ENCODE peak calls at places on chromosome 14, in nine cellular contexts. One of them, this sample, is unnamed.
A peak's percentile ranks its signal among the peaks of the same experiment; 100 is the strongest.

GRCh38 chr14:40889126-40889525 is 717.5 kb upstream of the LRFN5 start:
- DNase-seq in AG09309: no peak
- DNase-seq in tibial artery: no peak
- DNase-seq in Caco-2: no peak
- DNase-seq in left ventricle myocardium inferior: no peak
- DNase-seq in endodermal cell: no peak
- DNase-seq in cardiac fibroblast: no peak
- DNase-seq in ovary: no peak
- DNase-seq in psoas muscle: no peak
- DNase-seq in this sample: no peak

GRCh38 chr14:67577181-67577580 is 22.9 kb downstream of the PIGH start:
- DNase-seq in AG09309: no peak
- DNase-seq in tibial artery: no peak
- DNase-seq in Caco-2: no peak
- DNase-seq in left ventricle myocardium inferior: no peak
- DNase-seq in endodermal cell: no peak
- DNase-seq in cardiac fibroblast: no peak
- DNase-seq in ovary: no peak
- DNase-seq in psoas muscle: no peak
- DNase-seq in this sample: no peak

GRCh38 chr14:51750542-51750941 is 98.8 kb downstream of the FRMD6 start:
- DNase-seq in AG09309: no peak
- DNase-seq in tibial artery: no peak
- DNase-seq in Caco-2: peak; percentile 16
- DNase-seq in left ventricle myocardium inferior: no peak
- DNase-seq in endodermal cell: peak; percentile 80
- DNase-seq in cardiac fibroblast: no peak
- DNase-seq in ovary: no peak
- DNase-seq in psoas muscle: no peak
- DNase-seq in this sample: no peak

GRCh38 chr14:77469539-77469938 is 11.6 kb downstream of the AHSA1 start:
- DNase-seq in AG09309: no peak
- DNase-seq in tibial artery: no peak
- DNase-seq in Caco-2: no peak
- DNase-seq in left ventricle myocardium inferior: no peak
- DNase-seq in endodermal cell: no peak
- DNase-seq in cardiac fibroblast: no peak
- DNase-seq in ovary: no peak
- DNase-seq in psoas muscle: no peak
- DNase-seq in this sample: no peak

GRCh38 chr14:67618617-67619063 is 1.1 kb upstream of the ARG2 start:
- DNase-seq in AG09309: peak; percentile 60
- DNase-seq in tibial artery: no peak
- DNase-seq in Caco-2: peak; percentile 69
- DNase-seq in left ventricle myocardium inferior: no peak
- DNase-seq in endodermal cell: no peak
- DNase-seq in cardiac fibroblast: peak; percentile 92
- DNase-seq in ovary: no peak
- DNase-seq in psoas muscle: no peak
- DNase-seq in this sample: peak; percentile 37

GRCh38 chr14:87898301-87898700 is 94.7 kb downstream of the GALC start:
- DNase-seq in AG09309: no peak
- DNase-seq in tibial artery: no peak
- DNase-seq in Caco-2: no peak
- DNase-seq in left ventricle myocardium inferior: no peak
- DNase-seq in endodermal cell: no peak
- DNase-seq in cardiac fibroblast: no peak
- DNase-seq in ovary: no peak
- DNase-seq in psoas muscle: no peak
- DNase-seq in this sample: no peak

GRCh38 chr14:38616959-38617358 is 361.1 kb upstream of the CLEC14A start:
- DNase-seq in AG09309: no peak
- DNase-seq in tibial artery: no peak
- DNase-seq in Caco-2: no peak
- DNase-seq in left ventricle myocardium inferior: no peak
- DNase-seq in endodermal cell: no peak
- DNase-seq in cardiac fibroblast: peak; percentile 1
- DNase-seq in ovary: no peak
- DNase-seq in psoas muscle: no peak
- DNase-seq in this sample: no peak

GRCh38 chr14:89986475-89986874 is 30.7 kb downstream of the TDP1 start:
- DNase-seq in AG09309: no peak
- DNase-seq in tibial artery: no peak
- DNase-seq in Caco-2: no peak
- DNase-seq in left ventricle myocardium inferior: no peak
- DNase-seq in endodermal cell: peak; percentile 51
- DNase-seq in cardiac fibroblast: no peak
- DNase-seq in ovary: no peak
- DNase-seq in psoas muscle: no peak
- DNase-seq in this sample: no peak

GRCh38 chr14:76872796-76873432 is 46.7 kb downstream of the LRRC74A start:
- DNase-seq in AG09309: no peak
- DNase-seq in tibial artery: peak; percentile 44
- DNase-seq in Caco-2: peak; percentile 66
- DNase-seq in left ventricle myocardium inferior: peak; percentile 58
- DNase-seq in endodermal cell: peak; percentile 89
- DNase-seq in cardiac fibroblast: peak; percentile 59
- DNase-seq in ovary: peak; percentile 70
- DNase-seq in psoas muscle: peak; percentile 48
- DNase-seq in this sample: no peak

GRCh38 chr14:91545946-91546716 is 36.0 kb upstream of the PPP4R3A start:
- DNase-seq in AG09309: no peak
- DNase-seq in tibial artery: no peak
- DNase-seq in Caco-2: no peak
- DNase-seq in left ventricle myocardium inferior: no peak
- DNase-seq in endodermal cell: no peak
- DNase-seq in cardiac fibroblast: peak; percentile 1
- DNase-seq in ovary: no peak
- DNase-seq in psoas muscle: no peak
- DNase-seq in this sample: no peak

GRCh38 chr14:50569714-50570274 is 9.8 kb downstream of the ATL1 start:
- DNase-seq in AG09309: no peak
- DNase-seq in tibial artery: no peak
- DNase-seq in Caco-2: no peak
- DNase-seq in left ventricle myocardium inferior: no peak
- DNase-seq in endodermal cell: no peak
- DNase-seq in cardiac fibroblast: no peak
- DNase-seq in ovary: no peak
- DNase-seq in psoas muscle: no peak
- DNase-seq in this sample: no peak

GRCh38 chr14:58557242-58557641 is 80.5 kb upstream of the DACT1 start:
- DNase-seq in AG09309: no peak
- DNase-seq in tibial artery: no peak
- DNase-seq in Caco-2: no peak
- DNase-seq in left ventricle myocardium inferior: no peak
- DNase-seq in endodermal cell: no peak
- DNase-seq in cardiac fibroblast: no peak
- DNase-seq in ovary: no peak
- DNase-seq in psoas muscle: no peak
- DNase-seq in this sample: no peak

GRCh38 chr14:104690861-104691455 is 1.5 kb downstream of the INF2 start:
- DNase-seq in AG09309: no peak
- DNase-seq in tibial artery: no peak
- DNase-seq in Caco-2: no peak
- DNase-seq in left ventricle myocardium inferior: no peak
- DNase-seq in endodermal cell: no peak
- DNase-seq in cardiac fibroblast: no peak
- DNase-seq in ovary: no peak
- DNase-seq in psoas muscle: no peak
- DNase-seq in this sample: no peak
- H3K4me3 ChIP-seq in AG09309: peak overlapping the region; percentile 68
- H3K4me3 ChIP-seq in tibial artery: peak overlapping the region; percentile 95
- H3K4me3 ChIP-seq in Caco-2: no peak overlapping the region
- H3K4me3 ChIP-seq in left ventricle myocardium inferior: peak overlapping the region; percentile 97
- H3K4me3 ChIP-seq in endodermal cell: peak overlapping the region; percentile 90
- H3K4me3 ChIP-seq in cardiac fibroblast: peak overlapping the region; percentile 94
- H3K4me3 ChIP-seq in ovary: peak overlapping the region; percentile 57
- H3K4me3 ChIP-seq in psoas muscle: peak overlapping the region; percentile 91
- H3K4me3 ChIP-seq in this sample: peak overlapping the region; percentile 91

GRCh38 chr14:62168564-62169155 is 406.4 kb downstream of the SNAPC1 start:
- DNase-seq in AG09309: no peak
- DNase-seq in tibial artery: no peak
- DNase-seq in Caco-2: no peak
- DNase-seq in left ventricle myocardium inferior: no peak
- DNase-seq in endodermal cell: peak; percentile 82
- DNase-seq in cardiac fibroblast: peak; percentile 2
- DNase-seq in ovary: no peak
- DNase-seq in psoas muscle: no peak
- DNase-seq in this sample: no peak
- TF ChIP-seq CTCF in AG09309: peak; percentile 17
- TF ChIP-seq CTCF in tibial artery: no peak
- TF ChIP-seq CTCF in Caco-2: no peak
- TF ChIP-seq CTCF in left ventricle myocardium inferior: no peak
- TF ChIP-seq CTCF in endodermal cell: peak; percentile 72
- TF ChIP-seq CTCF in cardiac fibroblast: no peak
- TF ChIP-seq CTCF in ovary: no peak
- TF ChIP-seq CTCF in psoas muscle: no peak
- TF ChIP-seq CTCF in this sample: peak; percentile 17

DNA sequence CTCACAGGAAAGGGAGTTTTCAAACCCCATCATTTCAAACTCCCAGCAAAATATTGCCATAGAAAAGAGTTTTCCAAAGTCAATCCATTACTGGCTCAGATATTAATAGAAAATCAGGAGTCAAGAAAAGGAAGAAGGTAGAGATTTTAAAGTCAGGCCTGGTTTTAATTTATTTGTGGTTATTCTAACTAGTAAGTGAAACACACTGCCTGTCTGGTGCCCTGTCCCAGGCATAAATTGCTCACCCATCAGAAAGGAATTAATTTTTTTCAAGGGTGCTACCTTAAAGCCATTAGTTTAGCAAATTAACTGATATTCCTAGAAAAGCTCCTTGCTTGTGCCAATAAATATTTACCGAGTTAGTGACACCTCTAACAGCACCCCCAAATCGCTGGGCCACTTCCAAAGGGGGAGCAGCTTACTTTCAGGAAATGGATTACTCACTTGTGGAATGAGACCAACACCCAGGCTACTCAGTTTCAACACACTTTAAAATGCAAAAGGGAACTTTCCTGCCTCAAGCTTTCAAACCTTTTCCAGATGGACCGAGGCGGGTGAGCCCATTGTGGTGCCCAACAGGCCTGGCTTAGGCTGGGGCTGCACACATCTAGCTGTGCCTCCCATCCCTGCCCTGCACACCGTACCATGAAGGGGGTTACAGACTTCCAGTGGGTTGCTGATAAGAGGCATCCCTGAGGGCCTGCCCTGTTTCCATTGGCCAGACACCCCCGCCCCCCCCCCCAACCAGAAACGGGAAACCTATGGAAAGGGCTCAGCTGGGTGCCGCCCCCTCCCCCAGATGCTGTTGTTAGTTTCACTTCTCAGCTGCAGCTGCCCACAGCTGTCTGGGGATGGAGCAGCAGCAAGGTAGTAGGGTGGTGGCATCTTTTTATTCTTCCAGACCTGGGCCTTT is 117.2 kb downstream of the SAMD4A start:
- DNase-seq in AG09309: peak; percentile 83
- DNase-seq in tibial artery: peak; percentile 84
- DNase-seq in Caco-2: no peak
- DNase-seq in left ventricle myocardium inferior: peak; percentile 39
- DNase-seq in endodermal cell: peak; percentile 81
- DNase-seq in cardiac fibroblast: peak; percentile 88
- DNase-seq in ovary: peak; percentile 74
- DNase-seq in psoas muscle: peak; percentile 64
- DNase-seq in this sample: peak; percentile 84
- H3K4me3 ChIP-seq in AG09309: no peak overlapping the region
- H3K4me3 ChIP-seq in tibial artery: no peak overlapping the region
- H3K4me3 ChIP-seq in Caco-2: no peak overlapping the region
- H3K4me3 ChIP-seq in left ventricle myocardium inferior: no peak overlapping the region
- H3K4me3 ChIP-seq in endodermal cell: no peak overlapping the region
- H3K4me3 ChIP-seq in cardiac fibroblast: peak overlapping the region; percentile 27
- H3K4me3 ChIP-seq in ovary: no peak overlapping the region
- H3K4me3 ChIP-seq in psoas muscle: no peak overlapping the region
- H3K4me3 ChIP-seq in this sample: no peak overlapping the region

GRCh38 chr14:95871531-95871930 is 5.1 kb upstream of the TUNAR start:
- DNase-seq in AG09309: no peak
- DNase-seq in tibial artery: no peak
- DNase-seq in Caco-2: no peak
- DNase-seq in left ventricle myocardium inferior: no peak
- DNase-seq in endodermal cell: no peak
- DNase-seq in cardiac fibroblast: no peak
- DNase-seq in ovary: no peak
- DNase-seq in psoas muscle: no peak
- DNase-seq in this sample: no peak

GRCh38 chr14:95877633-95878032 is 1.0 kb downstream of the TUNAR start:
- DNase-seq in AG09309: no peak
- DNase-seq in tibial artery: no peak
- DNase-seq in Caco-2: no peak
- DNase-seq in left ventricle myocardium inferior: no peak
- DNase-seq in endodermal cell: no peak
- DNase-seq in cardiac fibroblast: no peak
- DNase-seq in ovary: no peak
- DNase-seq in psoas muscle: no peak
- DNase-seq in this sample: no peak

GRCh38 chr14:95872777-95873176 is 3.9 kb upstream of the TUNAR start:
- DNase-seq in AG09309: no peak
- DNase-seq in tibial artery: no peak
- DNase-seq in Caco-2: no peak
- DNase-seq in left ventricle myocardium inferior: no peak
- DNase-seq in endodermal cell: no peak
- DNase-seq in cardiac fibroblast: no peak
- DNase-seq in ovary: no peak
- DNase-seq in psoas muscle: no peak
- DNase-seq in this sample: no peak

GRCh38 chr14:95876769-95877490 is at the start of gene TUNAR:
- DNase-seq in AG09309: no peak
- DNase-seq in tibial artery: no peak
- DNase-seq in Caco-2: no peak
- DNase-seq in left ventricle myocardium inferior: no peak
- DNase-seq in endodermal cell: peak; percentile 79
- DNase-seq in cardiac fibroblast: no peak
- DNase-seq in ovary: no peak
- DNase-seq in psoas muscle: no peak
- DNase-seq in this sample: no peak

DNA sequence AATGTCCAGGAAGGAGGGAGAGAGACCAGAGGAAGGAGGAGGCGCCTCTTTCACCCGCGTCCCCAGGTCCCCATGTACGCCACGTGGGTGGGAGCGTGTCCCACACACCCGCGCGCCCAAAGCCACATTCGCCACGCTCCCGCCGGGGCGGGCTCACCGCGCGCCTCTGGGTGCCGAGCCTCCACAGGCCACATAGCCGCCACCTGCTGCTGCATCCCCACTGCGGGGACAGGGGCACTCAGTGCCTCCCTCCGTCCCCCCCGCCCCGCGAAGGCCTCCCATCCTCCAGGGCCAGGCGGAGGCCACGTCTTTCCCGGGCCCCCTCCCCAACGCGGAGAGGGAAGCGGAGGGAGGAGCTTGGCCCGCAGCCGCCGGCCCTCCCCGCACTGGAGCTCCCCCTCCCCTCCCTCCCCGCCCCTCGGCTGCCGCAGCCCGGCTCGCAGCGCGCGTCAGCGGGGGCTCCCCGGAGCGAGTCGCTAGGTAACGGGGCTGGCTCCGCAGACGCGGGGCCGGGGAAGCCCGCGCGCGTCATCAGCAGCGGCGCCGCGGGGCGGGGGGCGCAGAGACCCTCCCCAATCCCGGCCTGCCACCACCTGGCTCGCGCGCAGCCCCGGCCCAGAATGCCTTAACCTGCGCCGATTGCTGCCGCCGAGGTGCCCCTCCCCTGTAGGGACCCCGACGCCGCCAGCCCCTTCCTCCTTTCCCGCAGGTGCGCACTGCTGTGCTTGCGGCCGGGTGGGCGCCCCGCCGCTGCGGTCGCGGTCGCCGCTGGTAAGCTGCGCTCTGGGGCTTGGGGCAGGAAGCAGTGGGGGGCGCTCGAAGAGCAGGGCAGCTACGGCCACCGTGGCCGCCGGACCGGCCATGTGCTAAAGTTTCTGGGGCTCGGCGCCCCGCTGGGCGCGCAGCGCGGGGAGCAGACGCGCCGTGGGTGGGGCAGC is 532 bp upstream of the TUNAR start:
- DNase-seq in AG09309: no peak
- DNase-seq in tibial artery: no peak
- DNase-seq in Caco-2: no peak
- DNase-seq in left ventricle myocardium inferior: no peak
- DNase-seq in endodermal cell: peak; percentile 82
- DNase-seq in cardiac fibroblast: no peak
- DNase-seq in ovary: no peak
- DNase-seq in psoas muscle: no peak
- DNase-seq in this sample: no peak
- TF ChIP-seq CTCF in AG09309: no peak
- TF ChIP-seq CTCF in tibial artery: no peak
- TF ChIP-seq CTCF in Caco-2: no peak
- TF ChIP-seq CTCF in left ventricle myocardium inferior: no peak
- TF ChIP-seq CTCF in endodermal cell: peak; percentile 34
- TF ChIP-seq CTCF in cardiac fibroblast: no peak
- TF ChIP-seq CTCF in ovary: no peak
- TF ChIP-seq CTCF in psoas muscle: no peak
- TF ChIP-seq CTCF in this sample: no peak